ENCODE peak calls at places on chromosomes 16 and 17, in five cellular contexts. One of them, this sample, is unnamed. For H3K36me3, the result is how much of the 10 kb centered on the place peaks cover.

GRCh38 chr17:35368086-35368824 is 5.2 kb downstream of the SLFN11 start:
- DNase-seq in heart right ventricle: no peak
- DNase-seq in body of pancreas: no peak
- DNase-seq in heart left ventricle: no peak
- DNase-seq in adrenal gland: no peak
- DNase-seq in this sample: no peak

GRCh38 chr16:7013990-7014389 is 318.7 kb upstream of the RBFOX1 start:
- DNase-seq in heart right ventricle: no peak
- DNase-seq in body of pancreas: no peak
- DNase-seq in heart left ventricle: no peak
- DNase-seq in adrenal gland: no peak
- DNase-seq in this sample: no peak

GRCh38 chr16:88288303-88288702 is 94.5 kb upstream of the ZNF469 start:
- DNase-seq in heart right ventricle: no peak
- DNase-seq in body of pancreas: no peak
- DNase-seq in heart left ventricle: peak
- DNase-seq in adrenal gland: no peak
- DNase-seq in this sample: no peak

GRCh38 chr17:75036643-75037268 is 10.0 kb downstream of the ATP5PD start:
- DNase-seq in heart right ventricle: peak
- DNase-seq in body of pancreas: peak
- DNase-seq in heart left ventricle: peak
- DNase-seq in adrenal gland: peak
- DNase-seq in this sample: no peak

GRCh38 chr16:8812162-8812843 is 14.7 kb downstream of the PMM2 start:
- DNase-seq in heart right ventricle: no peak
- DNase-seq in body of pancreas: no peak
- DNase-seq in heart left ventricle: no peak
- DNase-seq in adrenal gland: no peak
- DNase-seq in this sample: no peak

GRCh38 chr17:19258371-19258770 is 21.2 kb downstream of the EPN2 start:
- DNase-seq in heart right ventricle: no peak
- DNase-seq in body of pancreas: no peak
- DNase-seq in heart left ventricle: peak
- DNase-seq in adrenal gland: no peak
- DNase-seq in this sample: no peak

GRCh38 chr16:760065-760464 is 469 bp upstream of the MSLN start:
- DNase-seq in heart right ventricle: no peak
- DNase-seq in body of pancreas: no peak
- DNase-seq in heart left ventricle: no peak
- DNase-seq in adrenal gland: no peak
- DNase-seq in this sample: no peak

GRCh38 chr17:39547713-39548478 is 59.8 kb downstream of the NEUROD2 start:
- DNase-seq in heart right ventricle: peak
- DNase-seq in body of pancreas: peak
- DNase-seq in heart left ventricle: peak
- DNase-seq in adrenal gland: peak
- DNase-seq in this sample: peak

GRCh38 chr17:6427284-6427781 is 7.6 kb downstream of the AIPL1 start:
- DNase-seq in heart right ventricle: no peak
- DNase-seq in body of pancreas: no peak
- DNase-seq in heart left ventricle: no peak
- DNase-seq in adrenal gland: no peak
- DNase-seq in this sample: no peak

GRCh38 chr16:66475232-66475631 is 48.1 kb downstream of the BEAN1 start:
- DNase-seq in heart right ventricle: no peak
- DNase-seq in body of pancreas: no peak
- DNase-seq in heart left ventricle: no peak
- DNase-seq in adrenal gland: no peak
- DNase-seq in this sample: no peak

GRCh38 chr16:3444032-3444388 is 530 bp downstream of the NAA60 start:
- DNase-seq in heart right ventricle: no peak
- DNase-seq in body of pancreas: no peak
- DNase-seq in heart left ventricle: no peak
- DNase-seq in adrenal gland: no peak
- DNase-seq in this sample: no peak

GRCh38 chr17:13646411-13646810 is 44.7 kb upstream of the HS3ST3A1 start:
- DNase-seq in heart right ventricle: no peak
- DNase-seq in body of pancreas: no peak
- DNase-seq in heart left ventricle: no peak
- DNase-seq in adrenal gland: no peak
- DNase-seq in this sample: no peak

GRCh38 chr17:78095035-78095434 is 33.5 kb downstream of the TMC6 start:
- DNase-seq in heart right ventricle: no peak
- DNase-seq in body of pancreas: no peak
- DNase-seq in heart left ventricle: no peak
- DNase-seq in adrenal gland: no peak
- DNase-seq in this sample: no peak

GRCh38 chr17:50328926-50329325 is 17.0 kb upstream of the XYLT2 start:
- DNase-seq in heart right ventricle: no peak
- DNase-seq in body of pancreas: no peak
- DNase-seq in heart left ventricle: no peak
- DNase-seq in adrenal gland: no peak
- DNase-seq in this sample: peak

GRCh38 chr16:76293980-76294690 is 16.9 kb downstream of the CNTNAP4 start:
- DNase-seq in heart right ventricle: no peak
- DNase-seq in body of pancreas: no peak
- DNase-seq in heart left ventricle: no peak
- DNase-seq in adrenal gland: no peak
- DNase-seq in this sample: no peak

GRCh38 chr17:20992987-20993862 is 49.6 kb downstream of the USP22 start:
- DNase-seq in heart right ventricle: peak
- DNase-seq in body of pancreas: peak
- DNase-seq in heart left ventricle: no peak
- DNase-seq in adrenal gland: peak
- DNase-seq in this sample: peak

GRCh38 chr16:89324056-89325010 is 106.8 kb downstream of the ZNF778 start:
- DNase-seq in heart right ventricle: no peak
- DNase-seq in body of pancreas: no peak
- DNase-seq in heart left ventricle: peak
- DNase-seq in adrenal gland: no peak
- DNase-seq in this sample: no peak

GRCh38 chr16:82991941-82992675 is 365.3 kb downstream of the CDH13 start:
- DNase-seq in heart right ventricle: no peak
- DNase-seq in body of pancreas: no peak
- DNase-seq in heart left ventricle: no peak
- DNase-seq in adrenal gland: no peak
- DNase-seq in this sample: no peak

GRCh38 chr16:8713635-8714097 is 39.2 kb downstream of the ABAT start:
- DNase-seq in heart right ventricle: no peak
- DNase-seq in body of pancreas: no peak
- DNase-seq in heart left ventricle: no peak
- DNase-seq in adrenal gland: no peak
- DNase-seq in this sample: no peak

GRCh38 chr16:85200471-85201278 is 88.4 kb upstream of the CIBAR2 start:
- DNase-seq in heart right ventricle: no peak
- DNase-seq in body of pancreas: no peak
- DNase-seq in heart left ventricle: no peak
- DNase-seq in adrenal gland: no peak
- DNase-seq in this sample: peak

DNA sequence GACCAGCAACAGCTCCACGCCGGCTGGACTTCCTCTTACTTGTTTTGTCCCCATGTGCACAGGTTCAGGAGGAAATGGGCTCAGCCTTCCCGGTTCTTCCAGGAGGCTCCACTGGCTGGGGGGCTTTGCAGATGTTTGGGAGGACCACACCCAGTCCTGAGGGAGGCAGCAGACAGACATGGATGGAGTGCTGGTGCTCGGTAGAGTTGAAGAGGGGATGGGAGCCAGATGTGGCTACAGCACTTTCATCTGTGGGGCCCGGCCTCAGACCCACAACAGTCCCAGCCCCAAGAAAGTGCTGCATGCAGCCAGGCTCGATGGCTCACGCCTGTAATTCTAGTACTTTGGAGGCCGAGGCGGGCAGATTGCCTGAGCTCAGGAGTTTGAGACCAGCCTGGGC is 21.8 kb downstream of the NARF start:
- DNase-seq in heart right ventricle: no peak
- DNase-seq in body of pancreas: no peak
- DNase-seq in heart left ventricle: no peak
- DNase-seq in adrenal gland: no peak
- DNase-seq in this sample: no peak
- H3K36me3 ChIP-seq in heart right ventricle: half or more
- H3K36me3 ChIP-seq in body of pancreas: under half
- H3K36me3 ChIP-seq in heart left ventricle: under half
- H3K36me3 ChIP-seq in adrenal gland: under half
- H3K36me3 ChIP-seq in this sample: under half

GRCh38 chr17:7668482-7668881 is 17.8 kb downstream of the ATP1B2 start:
- DNase-seq in heart right ventricle: no peak
- DNase-seq in body of pancreas: no peak
- DNase-seq in heart left ventricle: no peak
- DNase-seq in adrenal gland: no peak
- DNase-seq in this sample: no peak
- H3K36me3 ChIP-seq in heart right ventricle: under half
- H3K36me3 ChIP-seq in body of pancreas: under half
- H3K36me3 ChIP-seq in heart left ventricle: under half
- H3K36me3 ChIP-seq in adrenal gland: under half
- H3K36me3 ChIP-seq in this sample: under half

DNA sequence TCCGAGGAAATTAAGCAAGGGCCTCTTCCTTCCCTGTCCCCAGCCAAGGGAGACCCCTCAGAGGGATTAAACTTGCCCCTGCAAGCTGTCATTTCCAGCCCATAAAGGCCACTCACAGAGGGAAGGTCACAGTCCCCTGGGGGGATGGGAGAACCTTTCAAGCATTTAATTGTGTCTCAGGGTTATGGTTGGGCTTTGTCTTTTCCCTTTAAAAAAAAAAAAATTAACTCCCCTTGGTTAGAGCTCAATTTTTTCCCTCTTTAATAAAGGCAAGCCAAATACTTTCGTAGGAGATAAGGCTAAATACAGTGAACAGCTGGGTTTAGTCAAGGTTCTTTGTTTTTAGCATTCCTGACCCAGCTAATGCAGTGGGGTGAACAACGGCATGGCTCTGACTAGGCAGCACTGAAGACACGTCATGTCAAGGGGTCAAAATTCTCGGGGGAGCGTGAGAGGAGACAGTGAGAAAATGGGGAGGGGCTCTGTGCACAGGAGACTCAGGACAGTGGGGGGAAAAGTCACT is 30.4 kb downstream of the AXIN2 start:
- DNase-seq in heart right ventricle: no peak
- DNase-seq in body of pancreas: no peak
- DNase-seq in heart left ventricle: no peak
- DNase-seq in adrenal gland: no peak
- DNase-seq in this sample: no peak
- H3K36me3 ChIP-seq in heart right ventricle: under half
- H3K36me3 ChIP-seq in body of pancreas: under half
- H3K36me3 ChIP-seq in heart left ventricle: under half
- H3K36me3 ChIP-seq in adrenal gland: under half
- H3K36me3 ChIP-seq in this sample: under half

DNA sequence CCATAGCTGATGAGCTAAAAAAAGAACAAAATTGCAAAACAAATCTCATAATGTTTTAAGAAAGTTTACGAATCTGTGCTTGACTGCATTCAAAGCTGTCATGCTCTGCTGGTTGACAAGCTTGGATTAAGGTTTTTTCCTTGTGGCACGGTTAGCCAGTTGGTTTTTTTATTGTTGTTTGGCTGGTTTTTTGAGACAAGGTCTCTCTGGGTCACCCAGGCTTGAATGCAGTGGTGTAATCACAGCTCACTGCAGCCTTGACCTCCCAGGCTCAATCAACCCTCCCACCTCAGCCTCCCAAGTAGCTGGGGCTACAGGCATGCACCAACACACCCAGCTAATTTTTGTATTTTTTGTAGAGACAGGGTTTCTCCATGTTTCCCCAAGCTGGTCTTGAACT is 45.7 kb downstream of the PHKB start:
- DNase-seq in heart right ventricle: no peak
- DNase-seq in body of pancreas: no peak
- DNase-seq in heart left ventricle: no peak
- DNase-seq in adrenal gland: no peak
- DNase-seq in this sample: no peak
- H3K36me3 ChIP-seq in heart right ventricle: under half
- H3K36me3 ChIP-seq in body of pancreas: under half
- H3K36me3 ChIP-seq in heart left ventricle: under half
- H3K36me3 ChIP-seq in adrenal gland: under half
- H3K36me3 ChIP-seq in this sample: under half

DNA sequence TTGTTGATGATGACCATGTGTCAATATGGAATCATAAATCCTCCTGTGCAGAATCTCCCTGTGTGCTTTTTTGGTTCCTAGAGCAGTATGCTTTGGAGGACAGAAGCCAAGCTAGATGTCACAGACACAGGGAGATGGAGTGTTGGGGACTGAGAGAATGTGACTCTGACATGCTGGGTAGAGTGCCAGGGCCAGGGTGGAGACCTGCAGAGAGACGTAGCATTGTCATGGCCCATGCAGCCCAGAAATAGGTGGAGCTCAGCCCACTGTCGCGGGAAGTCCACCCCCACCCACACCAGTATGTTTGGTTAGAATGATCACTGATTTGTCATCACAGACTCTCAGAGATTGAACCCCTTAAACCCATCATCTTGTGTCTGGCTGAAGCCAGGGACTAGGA is 39.2 kb upstream of the ADCY7 start:
- DNase-seq in heart right ventricle: no peak
- DNase-seq in body of pancreas: no peak
- DNase-seq in heart left ventricle: no peak
- DNase-seq in adrenal gland: no peak
- DNase-seq in this sample: no peak
- H3K36me3 ChIP-seq in heart right ventricle: under half
- H3K36me3 ChIP-seq in body of pancreas: under half
- H3K36me3 ChIP-seq in heart left ventricle: under half
- H3K36me3 ChIP-seq in adrenal gland: under half
- H3K36me3 ChIP-seq in this sample: under half

This sample was measured in Caco-2.